ENCODE peak calls at places on chromosomes 2 and 18, in eight cellular contexts. C is stimulated activated CD8-positive, alpha-beta memory T cell treated with anti-CD3 and anti-CD28 coated beads, Interleukin-4, amount 100 ng/mL, for 4 hours; Y is RWPE2; I is WTC11; U is activated T-helper 1 cell treated with Interleukin-2 at 50 U/mL for 16 hours; W is A549; M is fibroblast of the conjunctiva; H is GM13976. V is an unnamed sample.
A peak's percentile ranks its signal among the peaks of the same experiment; 100 is the strongest.

GRCh38 chr2:6143812-6144211 is 451.6 kb downstream of the SOX11 start:
- DNase-seq in C (no peak), Y (no peak), I (no peak), U (no peak), W (no peak), M (no peak), H (no peak), V (no peak)

GRCh38 chr2:96768083-96768561 is 7.4 kb downstream of the CNNM4 start:
- DNase-seq in C (no peak), Y (no peak), I (no peak), U (no peak), W (no peak), M (no peak), H (peak; percentile 61), V (no peak)

GRCh38 chr2:6965071-6965795 is 48.0 kb downstream of the RNF144A start:
- DNase-seq in C (no peak), Y (no peak), I (no peak), U (no peak), W (no peak), M (no peak), H (no peak), V (no peak)

GRCh38 chr2:121429119-121429903 is 101.4 kb upstream of the RNU4ATAC start:
- DNase-seq in C (no peak), Y (no peak), I (no peak), U (no peak), W (no peak), M (no peak), H (no peak), V (no peak)

GRCh38 chr2:113780472-113780871 is 24.0 kb upstream of the SLC35F5 start:
- DNase-seq in C (no peak), Y (no peak), I (no peak), U (no peak), W (no peak), M (no peak), H (no peak), V (no peak)

GRCh38 chr2:147989102-147989501 is 31.4 kb downstream of the ORC4 start:
- DNase-seq in C (no peak), Y (no peak), I (no peak), U (no peak), W (no peak), M (no peak), H (no peak), V (no peak)

GRCh38 chr18:10588975-10589374 is 63.1 kb downstream of the NAPG start:
- DNase-seq in C (no peak), Y (no peak), I (no peak), U (no peak), W (no peak), M (no peak), H (no peak), V (no peak)

GRCh38 chr2:219178377-219179175 is 501 bp downstream of the RETREG2 start:
- DNase-seq in C (no peak), Y (no peak), I (peak; percentile 47), U (peak; percentile 27), W (peak; percentile 24), M (no peak), H (peak; percentile 60), V (no peak)

GRCh38 chr2:75896779-75897366 is 186.2 kb upstream of the GCFC2 start:
- DNase-seq in C (no peak), Y (no peak), I (peak; percentile 61), U (no peak), W (peak; percentile 47), M (no peak), H (peak; percentile 55), V (peak; percentile 75)

GRCh38 chr18:67973916-67974315 is 457.4 kb upstream of the DSEL start:
- DNase-seq in C (no peak), Y (no peak), I (no peak), U (no peak), W (no peak), M (no peak), H (no peak), V (no peak)

GRCh38 chr18:10400534-10400933 is 53.9 kb upstream of the APCDD1 start:
- DNase-seq in C (no peak), Y (no peak), I (no peak), U (no peak), W (no peak), M (no peak), H (no peak), V (no peak)

GRCh38 chr18:72811047-72811446 is 56.7 kb downstream of the NETO1 start:
- DNase-seq in C (no peak), Y (no peak), I (no peak), U (no peak), W (no peak), M (no peak), H (no peak), V (no peak)

GRCh38 chr2:68336192-68336591 is 16.4 kb upstream of the CNRIP1 start:
- DNase-seq in C (no peak), Y (no peak), I (no peak), U (no peak), W (no peak), M (peak; percentile 35), H (no peak), V (no peak)